ENCODE peak calls at places on chromosome 16, in four cellular contexts. N, E, A and L are unnamed samples.
A peak's percentile ranks its signal among the peaks of the same experiment; 100 is the strongest.

GRCh38 chr16:67034478-67034877 is 5.5 kb downstream of the CBFB start:
- DNase-seq in N (no peak), E (no peak), A (no peak), L (no peak)

GRCh38 chr16:23330161-23330560 is 28.1 kb downstream of the SCNN1B start:
- DNase-seq in E (no peak), A (no peak), N (no peak), L (no peak)

GRCh38 chr16:74280448-74280847 is 16.2 kb upstream of the PSMD7 start:
- DNase-seq in E (no peak), N (no peak), A (no peak), L (no peak)

GRCh38 chr16:12917653-12918052 is 16.3 kb downstream of the SHISA9 start:
- DNase-seq in A (no peak), E (no peak), N (no peak), L (no peak)

GRCh38 chr16:70258065-70258464 is 6.3 kb upstream of the EXOSC6 start:
- DNase-seq in E (no peak), N (no peak), A (no peak), L (no peak)

GRCh38 chr16:52450241-52450640 is 96.7 kb downstream of the TOX3 start:
- DNase-seq in E (no peak), N (no peak), A (no peak), L (no peak)

GRCh38 chr16:5526826-5527225 is 429.2 kb upstream of the EEF2KMT start:
- DNase-seq in N (no peak), E (no peak), A (no peak), L (no peak)

GRCh38 chr16:68512742-68513141 is 26.3 kb upstream of the ZFP90 start:
- DNase-seq in A (no peak), N (no peak), E (no peak), L (no peak)

GRCh38 chr16:66553223-66553622 is 847 bp downstream of the CKLF start:
- DNase-seq in A (no peak), E (no peak), N (no peak), L (no peak)

GRCh38 chr16:58020628-58021521 is 4.7 kb upstream of the MMP15 start:
- DNase-seq in N (peak; percentile 52), E (peak; percentile 24), A (peak; percentile 66), L (peak; percentile 71)

GRCh38 chr16:50202926-50203624 is 50.0 kb downstream of the TENT4B start:
- DNase-seq in E (no peak), N (no peak), A (peak; percentile 63), L (peak; percentile 73)

GRCh38 chr16:369866-370436 is 387 bp downstream of the MRPL28 start:
- DNase-seq in A (no peak), N (no peak), E (no peak), L (peak; percentile 38)

GRCh38 chr16:55732496-55732895 is 76.7 kb downstream of the SLC6A2 start:
- DNase-seq in E (no peak), A (no peak), N (no peak), L (no peak)

GRCh38 chr16:50692999-50693781 is at the start of gene NOD2:
- DNase-seq in A (no peak), E (no peak), N (peak; percentile 31), L (peak; percentile 8)

GRCh38 chr16:11090947-11091785 is 146.8 kb downstream of the CLEC16A start:
- DNase-seq in A (no peak), E (no peak), N (no peak), L (no peak)

GRCh38 chr16:31268891-31269290 is 9.1 kb downstream of the ITGAM start:
- DNase-seq in A (no peak), N (no peak), E (no peak), L (no peak)

GRCh38 chr16:1105888-1106620 is 10.0 kb upstream of the C1QTNF8 start:
- DNase-seq in E (no peak), A (peak; percentile 62), N (no peak), L (peak; percentile 20)

GRCh38 chr16:30068750-30069574 is 3.4 kb downstream of the ALDOA start:
- DNase-seq in N (peak; percentile 36), A (no peak), E (no peak), L (peak; percentile 43)

GRCh38 chr16:81706327-81707295 is 72.5 kb upstream of the PLCG2 start:
- DNase-seq in A (no peak), E (no peak), N (no peak), L (no peak)

GRCh38 chr16:31148281-31148728 is 1.6 kb downstream of the PRSS36 start:
- DNase-seq in N (no peak), A (no peak), E (no peak), L (no peak)

GRCh38 chr16:86946396-86946795 is 368.0 kb downstream of the FOXL1 start:
- DNase-seq in A (no peak), N (no peak), E (no peak), L (no peak)

GRCh38 chr16:9123401-9123800 is 32.0 kb downstream of the HAPSTR1 start:
- DNase-seq in A (no peak), E (no peak), N (no peak), L (no peak)

GRCh38 chr16:83954577-83955016 is 1.6 kb downstream of the OSGIN1 start:
- DNase-seq in E (no peak), N (no peak), A (peak; percentile 38), L (peak; percentile 52)

GRCh38 chr16:1708768-1709180 is 2.8 kb downstream of the MAPK8IP3 start:
- DNase-seq in A (no peak), N (peak; percentile 26), E (no peak), L (no peak)

GRCh38 chr16:74766729-74767128 is 7.9 kb downstream of the FA2H start:
- DNase-seq in E (no peak), N (no peak), A (no peak), L (no peak)

GRCh38 chr16:22739077-22739476 is 74.9 kb upstream of the HS3ST2 start:
- DNase-seq in N (no peak), A (no peak), E (no peak), L (no peak)

GRCh38 chr16:67447508-67448076 is 16.7 kb downstream of the HSD11B2 start:
- DNase-seq in N (peak; percentile 17), E (peak; percentile 11), A (peak; percentile 54), L (peak; percentile 21)

GRCh38 chr16:84013787-84014569 is 28.6 kb downstream of the SLC38A8 start:
- DNase-seq in N (peak; percentile 4), E (peak; percentile 13), A (no peak), L (peak; percentile 99)

GRCh38 chr16:88464447-88465318 is 11.6 kb downstream of the ZFPM1 start:
- DNase-seq in E (no peak), N (no peak), A (no peak), L (no peak)

GRCh38 chr16:88463411-88463810 is 10.3 kb downstream of the ZFPM1 start:
- DNase-seq in E (no peak), A (no peak), N (no peak), L (no peak)

GRCh38 chr16:88460496-88461169 is 7.6 kb downstream of the ZFPM1 start:
- DNase-seq in A (no peak), N (no peak), E (no peak), L (no peak)

GRCh38 chr16:88461291-88462269 is 8.5 kb downstream of the ZFPM1 start:
- DNase-seq in N (no peak), E (no peak), A (no peak), L (no peak)

GRCh38 chr16:88462396-88462795 is 9.3 kb downstream of the ZFPM1 start:
- DNase-seq in E (no peak), A (no peak), N (no peak), L (no peak)
- H3K4me1 ChIP-seq in E (peaks cover 35% of the 10 kb centered on the region), A (no peaks in the 10 kb centered on the region), N (peaks cover 85% of the 10 kb centered on the region), L (no peaks in the 10 kb centered on the region)

GRCh38 chr16:71869089-71869488 is 14.9 kb downstream of the ZNF821 start:
- DNase-seq in A (no peak), N (no peak), E (no peak), L (no peak)
- H3K9me3 ChIP-seq in A (no peaks in the 10 kb centered on the region), N (no peaks in the 10 kb centered on the region), E (no peaks in the 10 kb centered on the region), L (no peaks in the 10 kb centered on the region)

GRCh38 chr16:14606102-14606501 is 24.0 kb downstream of the PARN start:
- DNase-seq in A (no peak), E (no peak), N (no peak), L (no peak)

GRCh38 chr16:14608604-14609003 is 21.5 kb downstream of the PARN start:
- DNase-seq in E (no peak), N (no peak), A (no peak), L (peak; percentile 99)

GRCh38 chr16:14611660-14612059 is 18.4 kb downstream of the PARN start:
- DNase-seq in N (no peak), A (no peak), E (no peak), L (no peak)

GRCh38 chr16:14608111-14608566 is 21.9 kb downstream of the PARN start:
- DNase-seq in N (no peak), A (no peak), E (no peak), L (no peak)

GRCh38 chr16:14609716-14610115 is 20.3 kb downstream of the PARN start:
- DNase-seq in E (no peak), N (no peak), A (no peak), L (peak; percentile 79)
- H3K4me1 ChIP-seq in E (no peaks in the 10 kb centered on the region), N (no peaks in the 10 kb centered on the region), A (no peaks in the 10 kb centered on the region), L (peaks cover 30% of the 10 kb centered on the region)

DNA sequence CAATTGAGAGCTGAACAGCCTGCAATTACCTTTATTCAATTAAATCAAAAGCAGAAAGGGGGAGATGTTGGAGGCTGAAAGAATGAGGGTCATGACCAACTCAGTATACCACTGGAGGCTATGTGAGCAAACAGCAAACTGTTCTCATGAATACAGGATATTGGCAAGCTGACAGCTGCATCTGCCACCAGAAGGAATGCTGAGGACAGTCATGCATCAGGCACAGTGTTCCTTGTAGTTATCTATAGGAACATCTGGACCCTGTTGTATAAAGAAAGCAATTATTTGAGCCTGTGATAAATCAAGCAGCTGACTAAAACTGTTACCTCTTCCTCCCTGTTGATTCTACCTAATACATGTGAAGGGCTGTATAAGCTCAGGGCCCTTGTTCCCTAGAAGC is 2064.6 kb downstream of the TP53TG3F start:
- DNase-seq in A (no peak), N (no peak), E (no peak), L (no peak)
- H3K9me3 ChIP-seq in A (no peaks in the 10 kb centered on the region), N (no peaks in the 10 kb centered on the region), E (no peaks in the 10 kb centered on the region), L (no peaks in the 10 kb centered on the region)

DNA sequence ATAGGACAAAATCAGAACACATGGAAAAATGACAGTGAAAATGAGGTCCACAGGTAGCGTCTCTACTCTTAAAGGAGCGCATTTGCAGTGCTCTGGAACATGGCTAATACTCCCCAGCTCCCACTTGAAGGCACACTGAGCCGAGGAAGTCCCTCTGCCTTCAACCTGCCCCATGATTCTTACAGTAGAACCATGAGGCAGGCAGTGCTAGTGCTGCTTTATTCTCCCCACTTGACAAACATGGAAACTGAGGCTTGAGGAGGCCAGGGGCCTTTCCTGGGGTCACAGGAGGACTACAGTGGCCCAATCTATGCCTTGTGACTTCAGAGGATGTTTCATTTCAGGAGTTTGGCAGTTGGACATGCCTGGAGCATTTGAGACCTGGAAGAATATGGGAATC is 244.1 kb upstream of the MAF start:
- DNase-seq in E (no peak), N (no peak), A (no peak), L (no peak)
- H3K4me1 ChIP-seq in E (no peaks in the 10 kb centered on the region), N (no peaks in the 10 kb centered on the region), A (peaks cover 8% of the 10 kb centered on the region), L (no peaks in the 10 kb centered on the region)